ENCODE peak calls at places on chromosomes 16 and 17, in ten cellular contexts. V is stimulated activated CD8-positive, alpha-beta memory T cell treated with anti-CD3 and anti-CD28 coated beads, Interleukin-12 subunit alpha, Interleukin-12 subunit beta, amount 100 ng/mL, for 1 hour; Z is stimulated activated naive CD4-positive, alpha-beta T cell; N is M059J; J is cerebellum; K is amniotic stem cell; F is NCI-H1417; C is caudate nucleus; M is activated naive CD4-positive, alpha-beta T cell treated with anti-CD3 and anti-CD28 coated beads, Interleukin-2, amount 50 U/mL, for 16 hours; A is thyroid gland. R is an unnamed sample.

GRCh38 chr17:8576895-8577294 is 53.6 kb downstream of the MYH10 start:
- DNase-seq in J (no peak), A (no peak), F (no peak), V (no peak), K (no peak), N (no peak), Z (no peak), C (no peak), M (no peak), R (no peak)

GRCh38 chr16:87665193-87665592 is 62.9 kb downstream of the JPH3 start:
- DNase-seq in A (no peak), V (no peak), J (no peak), Z (no peak), K (no peak), F (no peak), M (no peak), C (no peak), N (no peak), R (no peak)

GRCh38 chr17:7356072-7356549 is 1.2 kb downstream of the TMEM95 start:
- DNase-seq in C (peak), V (peak), K (no peak), M (peak), F (peak), J (peak), N (peak), A (peak), Z (peak), R (peak)

GRCh38 chr17:83204230-83204725 is 124.9 kb downstream of the METRNL start:
- DNase-seq in C (no peak), F (no peak), A (peak), M (no peak), K (no peak), N (no peak), Z (no peak), V (no peak), J (no peak), R (no peak)

GRCh38 chr17:47709594-47709993 is 15.6 kb downstream of the TBKBP1 start:
- DNase-seq in M (no peak), Z (no peak), N (no peak), J (no peak), C (no peak), F (no peak), V (no peak), K (no peak), A (no peak), R (no peak)

GRCh38 chr16:86566601-86566965 is at the start of gene FOXC2:
- DNase-seq in V (no peak), N (peak), F (no peak), M (peak), C (no peak), A (peak), Z (peak), J (peak), K (peak), R (no peak)

GRCh38 chr17:59796785-59797205 is 89.3 kb downstream of the VMP1 start:
- DNase-seq in K (no peak), V (no peak), Z (no peak), M (no peak), A (no peak), C (no peak), N (no peak), F (no peak), J (no peak), R (no peak)

GRCh38 chr17:20300399-20301037 is 166.8 kb downstream of the LGALS9B start:
- DNase-seq in F (no peak), M (no peak), A (no peak), V (no peak), K (no peak), C (peak), N (peak), J (no peak), Z (no peak), R (no peak)

GRCh38 chr17:10295728-10296343 is 77.0 kb downstream of the MYH13 start:
- DNase-seq in A (peak), C (peak), N (peak), Z (no peak), F (no peak), K (peak), V (peak), M (no peak), J (no peak), R (peak)

GRCh38 chr17:51508048-51508447 is 247.7 kb downstream of the UTP18 start:
- DNase-seq in A (no peak), K (no peak), J (peak), C (peak), V (no peak), M (no peak), N (no peak), F (peak), Z (no peak), R (no peak)

GRCh38 chr17:3213587-3213986 is 6.1 kb downstream of the OR1A1 start:
- DNase-seq in M (no peak), K (no peak), Z (no peak), V (no peak), A (no peak), N (no peak), C (no peak), F (no peak), J (no peak), R (no peak)

R was measured in T47D.